ENCODE peak calls at places on chromosomes 12 and 14, in eight cellular contexts. O is HFF-Myc; I is lower leg skin; F is activated CD4-positive, alpha-beta T cell treated with anti-CD3 and anti-CD28 coated beads, Interleukin-2, amount 50 U/mL, for 1 hour; Q is glomerular endothelial cell; M is ELR; V is activated T-cell treated with anti-CD3 and anti-CD28 coated beads, Interleukin-2, amount 50 U/mL, for 72 hours; D is T-helper 2 cell. W is an unnamed sample.

GRCh38 chr12:118850244-118850825 is 131.0 kb upstream of the SRRM4 start:
- DNase-seq in O (no peak), I (no peak), F (no peak), Q (no peak), M (peak), V (peak), D (no peak), W (no peak)

GRCh38 chr14:29163109-29163508 is 396.5 kb downstream of the FOXG1 start:
- DNase-seq in O (no peak), I (no peak), F (no peak), Q (no peak), M (no peak), V (no peak), D (no peak), W (no peak)

GRCh38 chr12:57657744-57658143 is 24.7 kb upstream of the B4GALNT1 start:
- DNase-seq in O (no peak), I (no peak), F (no peak), Q (no peak), M (no peak), V (no peak), D (no peak), W (no peak)

GRCh38 chr12:123938679-123939480 is 33.8 kb downstream of the CCDC92 start:
- DNase-seq in O (no peak), I (peak), F (no peak), Q (no peak), M (peak), V (peak), D (no peak), W (no peak)

GRCh38 chr14:105473033-105473676 is 1.5 kb upstream of the CRIP2 start:
- DNase-seq in O (no peak), I (no peak), F (no peak), Q (no peak), M (no peak), V (no peak), D (no peak), W (no peak)

GRCh38 chr12:67082221-67082620 is 186.9 kb upstream of the CAND1 start:
- DNase-seq in O (no peak), I (no peak), F (no peak), Q (no peak), M (no peak), V (no peak), D (no peak), W (no peak)

GRCh38 chr14:95835331-95835730 is 41.3 kb upstream of the TUNAR start:
- DNase-seq in O (no peak), I (no peak), F (no peak), Q (no peak), M (peak), V (peak), D (no peak), W (no peak)

GRCh38 chr14:104927432-104927816 is 2.7 kb downstream of the PLD4 start:
- DNase-seq in O (no peak), I (no peak), F (no peak), Q (no peak), M (no peak), V (no peak), D (no peak), W (no peak)

GRCh38 chr14:96117101-96117897 is 78.1 kb downstream of the C14orf132 start:
- DNase-seq in O (no peak), I (peak), F (peak), Q (no peak), M (no peak), V (no peak), D (no peak), W (no peak)

GRCh38 chr12:100031821-100032220 is 47.1 kb upstream of the ANKS1B start:
- DNase-seq in O (peak), I (no peak), F (no peak), Q (no peak), M (no peak), V (no peak), D (no peak), W (no peak)

GRCh38 chr14:76904740-76905569 is 78.7 kb downstream of the LRRC74A start:
- DNase-seq in O (peak), I (peak), F (peak), Q (peak), M (peak), V (peak), D (no peak), W (peak)

GRCh38 chr12:71938728-71939385 is at the start of gene TPH2:
- DNase-seq in O (no peak), I (no peak), F (peak), Q (peak), M (peak), V (peak), D (peak), W (peak)

GRCh38 chr14:83594874-83595273 is 1935.1 kb upstream of the FLRT2 start:
- DNase-seq in O (no peak), I (no peak), F (no peak), Q (no peak), M (no peak), V (no peak), D (no peak), W (no peak)

GRCh38 chr14:85061256-85061655 is 468.7 kb upstream of the FLRT2 start:
- DNase-seq in O (no peak), I (no peak), F (no peak), Q (no peak), M (no peak), V (no peak), D (no peak), W (no peak)

GRCh38 chr12:110585231-110585799 is 2.2 kb upstream of the PPTC7 start:
- DNase-seq in O (no peak), I (no peak), F (no peak), Q (no peak), M (peak), V (peak), D (no peak), W (peak)

GRCh38 chr12:6700646-6701051 is at the start of gene PIANP:
- DNase-seq in O (no peak), I (peak), F (peak), Q (no peak), M (peak), V (peak), D (no peak), W (no peak)

GRCh38 chr14:79118291-79118690 is 948.1 kb downstream of the NRXN3 start:
- DNase-seq in O (no peak), I (no peak), F (no peak), Q (no peak), M (no peak), V (no peak), D (no peak), W (no peak)

GRCh38 chr12:9732966-9733461 is at the start of gene CLECL1:
- DNase-seq in O (no peak), I (no peak), F (no peak), Q (no peak), M (no peak), V (no peak), D (no peak), W (no peak)

GRCh38 chr12:33945438-33945784 is 76.9 kb upstream of the ALG10 start:
- DNase-seq in O (no peak), I (no peak), F (no peak), Q (no peak), M (no peak), V (no peak), D (no peak), W (no peak)

GRCh38 chr12:124913474-124914391 is 717 bp downstream of the UBC start:
- DNase-seq in O (no peak), I (peak), F (peak), Q (no peak), M (peak), V (peak), D (peak), W (peak)

GRCh38 chr14:50107850-50108249 is 8.5 kb downstream of the VCPKMT start:
- DNase-seq in O (no peak), I (no peak), F (no peak), Q (no peak), M (no peak), V (no peak), D (no peak), W (no peak)

GRCh38 chr14:34994668-34995067 is 11.9 kb downstream of the SRP54 start:
- DNase-seq in O (no peak), I (no peak), F (no peak), Q (no peak), M (no peak), V (no peak), D (no peak), W (no peak)

W was measured in A172.